ENCODE peak calls at places on chromosome 1, in four cellular contexts. One of them, this sample, is unnamed.

GRCh38 chr1:227883073-227883520 is 64.6 kb downstream of the WNT9A start:
- DNase-seq in K562: no peak
- DNase-seq in GM12878: no peak
- DNase-seq in HepG2: no peak
- DNase-seq in this sample: no peak

GRCh38 chr1:156551066-156551643 is 21.2 kb downstream of the IQGAP3 start:
- DNase-seq in K562: no peak
- DNase-seq in GM12878: no peak
- DNase-seq in HepG2: peak
- DNase-seq in this sample: no peak

GRCh38 chr1:101309334-101310221 is 72.8 kb downstream of the S1PR1 start:
- DNase-seq in K562: peak
- DNase-seq in GM12878: no peak
- DNase-seq in HepG2: peak
- DNase-seq in this sample: peak

GRCh38 chr1:156387899-156388813 is 19.1 kb downstream of the RHBG start:
- DNase-seq in K562: no peak
- DNase-seq in GM12878: no peak
- DNase-seq in HepG2: peak
- DNase-seq in this sample: peak

GRCh38 chr1:150429805-150430204 is 57.4 kb upstream of the TARS2 start:
- DNase-seq in K562: peak
- DNase-seq in GM12878: no peak
- DNase-seq in HepG2: peak
- DNase-seq in this sample: no peak

GRCh38 chr1:70490153-70490552 is 79.1 kb downstream of the CTH start:
- DNase-seq in K562: no peak
- DNase-seq in GM12878: no peak
- DNase-seq in HepG2: no peak
- DNase-seq in this sample: no peak

GRCh38 chr1:2811526-2811905 is 10.0 kb upstream of the TTC34 start:
- DNase-seq in K562: no peak
- DNase-seq in GM12878: no peak
- DNase-seq in HepG2: no peak
- DNase-seq in this sample: no peak

GRCh38 chr1:86504895-86505625 is 36.3 kb downstream of the CLCA1 start:
- DNase-seq in K562: no peak
- DNase-seq in GM12878: no peak
- DNase-seq in HepG2: no peak
- DNase-seq in this sample: no peak

GRCh38 chr1:219147571-219148019 is 26.1 kb upstream of the LYPLAL1 start:
- DNase-seq in K562: peak
- DNase-seq in GM12878: no peak
- DNase-seq in HepG2: no peak
- DNase-seq in this sample: no peak

GRCh38 chr1:211352985-211353515 is 26.4 kb downstream of the TRAF5 start:
- DNase-seq in K562: peak
- DNase-seq in GM12878: no peak
- DNase-seq in HepG2: peak
- DNase-seq in this sample: peak
- TF ChIP-seq ETV6 in K562: no peak
- TF ChIP-seq ETV6 in GM12878: no peak
- TF ChIP-seq ETV6 in HepG2: no peak
- TF ChIP-seq ETV6 in this sample: no peak

GRCh38 chr1:54367613-54368012 is 38.6 kb downstream of the SSBP3 start:
- DNase-seq in K562: no peak
- DNase-seq in GM12878: no peak
- DNase-seq in HepG2: no peak
- DNase-seq in this sample: no peak
- TF ChIP-seq ETV6 in K562: no peak
- TF ChIP-seq ETV6 in GM12878: no peak
- TF ChIP-seq ETV6 in HepG2: no peak
- TF ChIP-seq ETV6 in this sample: no peak

DNA sequence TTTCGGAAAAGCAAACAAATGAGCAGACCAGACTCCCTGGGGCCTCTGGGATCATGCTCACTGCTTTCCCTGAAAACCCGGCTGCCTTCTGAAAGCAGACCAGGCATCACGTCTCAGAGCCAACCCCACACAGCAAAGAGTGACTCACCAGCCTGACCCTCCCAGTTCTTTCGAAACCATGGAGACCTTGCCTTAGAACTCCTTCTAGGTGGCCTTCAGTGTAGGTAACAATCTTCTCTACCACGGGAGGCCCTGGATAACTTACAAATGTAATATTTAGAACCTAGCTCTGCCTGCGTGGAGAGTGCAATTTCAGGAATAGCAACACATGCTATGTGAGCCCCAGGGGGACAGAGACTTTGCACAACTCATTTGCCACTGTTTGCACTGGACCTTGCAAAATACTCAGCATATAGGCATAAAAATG is 105.2 kb downstream of the SUSD4 start:
- DNase-seq in K562: no peak
- DNase-seq in GM12878: no peak
- DNase-seq in HepG2: peak
- DNase-seq in this sample: no peak
- TF ChIP-seq ETV6 in K562: no peak
- TF ChIP-seq ETV6 in GM12878: no peak
- TF ChIP-seq ETV6 in HepG2: no peak
- TF ChIP-seq ETV6 in this sample: no peak

GRCh38 chr1:1439550-1440261 is 4.2 kb downstream of the VWA1 start:
- DNase-seq in K562: no peak
- DNase-seq in GM12878: no peak
- DNase-seq in HepG2: no peak
- DNase-seq in this sample: no peak
- TF ChIP-seq ETV6 in K562: no peak
- TF ChIP-seq ETV6 in GM12878: no peak
- TF ChIP-seq ETV6 in HepG2: no peak
- TF ChIP-seq ETV6 in this sample: no peak

DNA sequence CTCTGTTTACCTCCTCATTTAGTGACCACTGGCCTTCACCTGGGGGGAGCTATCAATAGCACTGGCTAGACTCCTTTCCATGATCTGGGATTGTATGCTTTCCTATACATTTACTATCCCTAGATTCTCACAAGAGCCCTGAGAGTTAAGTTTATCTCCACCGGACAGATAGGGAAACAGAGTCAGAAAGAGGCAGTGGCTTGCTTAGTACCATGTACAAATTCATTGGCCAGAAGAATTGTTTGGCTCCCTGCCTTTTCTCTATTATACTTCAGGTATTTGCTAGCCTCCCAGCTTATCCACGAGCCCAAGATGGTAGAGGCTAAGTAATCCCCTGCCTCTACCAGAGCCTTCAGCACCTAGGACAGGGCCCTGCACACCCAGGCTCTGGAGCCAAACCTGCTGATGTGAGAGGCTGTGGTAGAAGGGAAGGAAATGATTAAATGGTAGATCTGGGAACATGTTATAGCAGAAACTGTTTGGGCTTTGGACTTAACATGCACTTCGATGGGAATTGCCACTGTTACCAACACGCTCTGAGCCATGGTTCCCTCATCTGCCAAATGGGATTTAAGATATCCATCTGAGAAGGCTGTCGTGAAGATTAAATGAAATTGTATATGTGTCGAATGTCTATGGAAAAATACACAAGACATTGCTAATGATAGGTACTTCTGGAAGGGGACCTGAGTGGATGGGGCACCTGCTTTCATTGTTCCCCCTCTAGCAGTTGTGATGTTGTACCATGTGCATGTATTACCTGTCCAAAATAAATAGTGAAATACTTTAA is 3.1 kb upstream of the BLACAT1 start:
- DNase-seq in K562: peak
- DNase-seq in GM12878: no peak
- DNase-seq in HepG2: peak
- DNase-seq in this sample: peak
- TF ChIP-seq ETV6 in K562: no peak
- TF ChIP-seq ETV6 in GM12878: no peak
- TF ChIP-seq ETV6 in HepG2: no peak
- TF ChIP-seq ETV6 in this sample: peak

GRCh38 chr1:37755290-37755689 is 9.6 kb downstream of the EPHA10 start:
- DNase-seq in K562: no peak
- DNase-seq in GM12878: no peak
- DNase-seq in HepG2: no peak
- DNase-seq in this sample: no peak

GRCh38 chr1:37753473-37754321 is 11.2 kb downstream of the EPHA10 start:
- DNase-seq in K562: no peak
- DNase-seq in GM12878: no peak
- DNase-seq in HepG2: no peak
- DNase-seq in this sample: peak

GRCh38 chr1:37755951-37756350 is 9.0 kb downstream of the EPHA10 start:
- DNase-seq in K562: no peak
- DNase-seq in GM12878: no peak
- DNase-seq in HepG2: no peak
- DNase-seq in this sample: no peak

GRCh38 chr1:37752213-37752582 is 12.7 kb downstream of the EPHA10 start:
- DNase-seq in K562: no peak
- DNase-seq in GM12878: no peak
- DNase-seq in HepG2: no peak
- DNase-seq in this sample: no peak

GRCh38 chr1:37752583-37753471 is 12.1 kb downstream of the EPHA10 start:
- DNase-seq in K562: peak
- DNase-seq in GM12878: no peak
- DNase-seq in HepG2: no peak
- DNase-seq in this sample: peak
- TF ChIP-seq ETV6 in K562: no peak
- TF ChIP-seq ETV6 in GM12878: no peak
- TF ChIP-seq ETV6 in HepG2: no peak
- TF ChIP-seq ETV6 in this sample: no peak